ENCODE peak calls at places on chromosomes 7 and 10, in seven cellular contexts. L, S, G, F, A, V and Q are unnamed samples.

GRCh38 chr10:67785098-67785497 is 52.9 kb downstream of the DNAJC12 start:
- DNase-seq in L (no peak), S (no peak), G (no peak), F (no peak), A (no peak), V (no peak), Q (no peak)

GRCh38 chr7:156764016-156764669 is 123.6 kb downstream of the RNF32 start:
- DNase-seq in L (peak; percentile 87), S (peak; percentile 68), G (peak; percentile 45), F (peak; percentile 79), A (no peak), V (no peak), Q (peak; percentile 79)

GRCh38 chr7:1523208-1523607 is 7.3 kb upstream of the MAFK start:
- DNase-seq in L (no peak), S (no peak), G (no peak), F (no peak), A (no peak), V (no peak), Q (no peak)

GRCh38 chr10:95360122-95360715 is 69.4 kb upstream of the PDLIM1 start:
- DNase-seq in L (peak; percentile 47), S (no peak), G (no peak), F (no peak), A (no peak), V (no peak), Q (peak; percentile 65)

GRCh38 chr7:152333134-152333533 is 102.7 kb downstream of the KMT2C start:
- DNase-seq in L (no peak), S (no peak), G (no peak), F (no peak), A (no peak), V (no peak), Q (no peak)

GRCh38 chr10:76675951-76676587 is 961.5 kb downstream of the KCNMA1 start:
- DNase-seq in L (no peak), S (no peak), G (no peak), F (no peak), A (no peak), V (no peak), Q (no peak)

GRCh38 chr10:110168601-110169481 is 38.6 kb upstream of the MXI1 start:
- DNase-seq in L (no peak), S (peak; percentile 50), G (no peak), F (no peak), A (peak; percentile 47), V (no peak), Q (no peak)

GRCh38 chr7:23377134-23377533 is 78.0 kb downstream of the MALSU1 start:
- DNase-seq in L (no peak), S (no peak), G (no peak), F (no peak), A (no peak), V (no peak), Q (no peak)

GRCh38 chr10:125112697-125113494 is 47.5 kb downstream of the CTBP2 start:
- DNase-seq in L (no peak), S (no peak), G (no peak), F (no peak), A (no peak), V (no peak), Q (no peak)

GRCh38 chr10:35372329-35372728 is 36.0 kb downstream of the CCNY start:
- DNase-seq in L (no peak), S (no peak), G (no peak), F (no peak), A (no peak), V (no peak), Q (no peak)

GRCh38 chr10:82924711-82925110 is 1049.7 kb downstream of the NRG3 start:
- DNase-seq in L (no peak), S (no peak), G (no peak), F (no peak), A (no peak), V (no peak), Q (no peak)

GRCh38 chr10:78605800-78606350 is 462.9 kb upstream of the ZMIZ1 start:
- DNase-seq in L (peak; percentile 26), S (peak; percentile 55), G (peak; percentile 24), F (no peak), A (no peak), V (no peak), Q (peak; percentile 67)

GRCh38 chr10:104339469-104340098 is 1.3 kb upstream of the ITPRIP start:
- DNase-seq in L (peak; percentile 66), S (peak; percentile 56), G (no peak), F (no peak), A (no peak), V (no peak), Q (peak; percentile 48)

GRCh38 chr10:99556225-99556523 is 23.4 kb downstream of the NKX2-3 start:
- DNase-seq in L (no peak), S (no peak), G (no peak), F (no peak), A (no peak), V (no peak), Q (no peak)

GRCh38 chr7:23299770-23300300 is 696 bp downstream of the MALSU1 start:
- DNase-seq in L (no peak), S (peak; percentile 10), G (no peak), F (peak; percentile 56), A (no peak), V (no peak), Q (no peak)

GRCh38 chr10:45550903-45551302 is 121.7 kb downstream of the ZFAND4 start:
- DNase-seq in L (no peak), S (no peak), G (no peak), F (no peak), A (no peak), V (no peak), Q (no peak)

DNA sequence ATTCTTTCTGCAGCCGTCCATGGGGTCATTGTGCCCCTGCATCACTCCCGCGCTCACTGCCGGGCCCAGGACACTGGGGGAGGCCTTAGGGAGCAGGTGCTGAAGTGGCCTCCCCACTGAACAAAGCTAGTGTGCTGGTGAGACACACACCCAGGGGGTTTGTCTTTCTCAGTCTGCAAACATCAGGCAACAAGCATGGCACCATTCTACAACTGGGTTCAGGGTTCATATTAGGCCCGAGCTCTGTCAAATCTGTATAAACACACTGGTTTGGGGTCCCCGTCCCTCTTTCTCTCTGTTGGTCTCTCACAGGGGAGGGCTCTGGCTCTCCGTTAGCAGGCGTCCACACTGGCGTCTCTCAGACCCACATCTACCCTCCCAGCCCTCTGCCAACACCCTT is 11.1 kb upstream of the PPP2R2D start:
- DNase-seq in L (no peak), S (no peak), G (no peak), F (no peak), A (no peak), V (no peak), Q (no peak)
- TF ChIP-seq JUND in L (no peak), S (no peak), G (no peak), F (no peak), A (no peak), V (no peak), Q (no peak)

DNA sequence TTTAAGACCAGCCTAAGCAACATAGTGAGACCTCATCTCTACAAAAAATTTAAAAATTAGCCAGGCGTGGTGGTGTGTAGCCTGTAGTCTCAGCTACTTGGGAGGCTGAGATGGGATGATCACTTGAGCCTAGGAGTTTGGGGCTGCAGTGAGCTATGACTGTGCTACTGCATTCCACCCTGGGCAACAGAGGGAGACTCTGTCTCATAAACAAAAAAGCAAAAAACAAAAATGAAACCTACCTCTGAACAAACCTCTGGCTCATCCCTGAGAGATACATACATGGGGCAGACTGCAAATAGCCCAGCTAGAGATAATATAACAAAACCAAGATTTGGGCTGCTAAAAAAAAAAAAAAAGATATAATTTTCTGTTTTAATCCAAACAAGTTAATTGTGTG is 19.5 kb downstream of the C10orf67 start:
- DNase-seq in L (no peak), S (no peak), G (no peak), F (no peak), A (no peak), V (no peak), Q (no peak)
- TF ChIP-seq JUND in L (no peak), S (no peak), G (no peak), F (no peak), A (no peak), V (no peak), Q (no peak)

GRCh38 chr7:87413951-87414381 is 61.5 kb downstream of the ABCB4 start:
- DNase-seq in L (no peak), S (no peak), G (no peak), F (peak; percentile 33), A (no peak), V (no peak), Q (peak; percentile 62)

GRCh38 chr7:87416682-87417587 is 58.5 kb downstream of the ABCB4 start:
- DNase-seq in L (peak; percentile 81), S (peak; percentile 59), G (peak; percentile 62), F (peak; percentile 48), A (peak; percentile 27), V (peak; percentile 44), Q (peak; percentile 15)

GRCh38 chr7:87414400-87415188 is 60.9 kb downstream of the ABCB4 start:
- DNase-seq in L (no peak), S (peak; percentile 61), G (no peak), F (no peak), A (no peak), V (no peak), Q (no peak)

GRCh38 chr7:87413029-87413428 is 62.5 kb downstream of the ABCB4 start:
- DNase-seq in L (no peak), S (no peak), G (no peak), F (no peak), A (no peak), V (no peak), Q (no peak)

GRCh38 chr7:87411186-87411585 is 64.3 kb downstream of the ABCB4 start:
- DNase-seq in L (no peak), S (no peak), G (no peak), F (no peak), A (no peak), V (no peak), Q (no peak)
- TF ChIP-seq JUND in L (no peak), S (no peak), G (no peak), F (no peak), A (no peak), V (no peak), Q (no peak)

GRCh38 chr10:1156616-1156886 is 100.4 kb downstream of the WDR37 start:
- DNase-seq in L (no peak), S (no peak), G (no peak), F (no peak), A (no peak), V (no peak), Q (no peak)
- TF ChIP-seq JUND in L (no peak), S (no peak), G (no peak), F (no peak), A (no peak), V (no peak), Q (no peak)

GRCh38 chr7:74587435-74588126 is 69.9 kb upstream of the GTF2I start:
- DNase-seq in L (peak; percentile 86), S (no peak), G (no peak), F (peak; percentile 87), A (no peak), V (peak; percentile 70), Q (no peak)
- TF ChIP-seq JUND in L (peak; percentile 15), S (no peak), G (no peak), F (no peak), A (no peak), V (no peak), Q (no peak)